ENCODE peak calls at places on chromosomes 2 and 18, in six cellular contexts. B is naive thymus-derived CD4-positive, alpha-beta T cell; Y is uterus; U is stimulated activated CD4-positive, alpha-beta T cell treated with anti-CD3 and anti-CD28 coated beads, Interleukin-4, amount 100 ng/mL, for 24 hours; R is WERI-Rb-1; D is PC-9. E is an unnamed sample.

GRCh38 chr2:108297436-108298141 is 8.9 kb downstream of the SULT1C2 start:
- DNase-seq in B (no peak), Y (no peak), U (no peak), R (no peak), D (no peak), E (no peak)

GRCh38 chr2:86603892-86604291 is 19.8 kb downstream of the RNF103 start:
- DNase-seq in B (no peak), Y (no peak), U (no peak), R (no peak), D (no peak), E (no peak)

GRCh38 chr18:2894131-2894840 is 47.5 kb downstream of the EMILIN2 start:
- DNase-seq in B (no peak), Y (peak), U (no peak), R (no peak), D (no peak), E (no peak)

GRCh38 chr2:3631161-3631850 is 26.7 kb upstream of the ALLC start:
- DNase-seq in B (no peak), Y (no peak), U (no peak), R (peak), D (no peak), E (no peak)

GRCh38 chr2:230922951-230923717 is 1.9 kb downstream of the GPR55 start:
- DNase-seq in B (no peak), Y (no peak), U (no peak), R (no peak), D (no peak), E (no peak)

GRCh38 chr2:72548081-72548764 is 277.6 kb downstream of the EXOC6B start:
- DNase-seq in B (no peak), Y (no peak), U (no peak), R (no peak), D (peak), E (no peak)

GRCh38 chr2:236535024-236535423 is 34.6 kb upstream of the ACKR3 start:
- DNase-seq in B (no peak), Y (no peak), U (no peak), R (no peak), D (no peak), E (no peak)

GRCh38 chr2:101109451-101110140 is 41.6 kb downstream of the TBC1D8 start:
- DNase-seq in B (no peak), Y (peak), U (no peak), R (peak), D (no peak), E (no peak)

GRCh38 chr2:154013514-154013913 is 141.8 kb downstream of the GALNT13 start:
- DNase-seq in B (no peak), Y (no peak), U (no peak), R (no peak), D (no peak), E (no peak)

GRCh38 chr2:237572742-237573101 is 6.3 kb downstream of the PRLH start:
- DNase-seq in B (no peak), Y (no peak), U (no peak), R (no peak), D (no peak), E (no peak)

GRCh38 chr2:224816816-224817215 is 100.7 kb upstream of the CCDC195 start:
- DNase-seq in B (no peak), Y (no peak), U (no peak), R (no peak), D (peak), E (no peak)

GRCh38 chr2:151354807-151355206 is 2.6 kb upstream of the TNFAIP6 start:
- DNase-seq in B (no peak), Y (no peak), U (no peak), R (no peak), D (no peak), E (no peak)

GRCh38 chr2:3179208-3179607 is 198.4 kb downstream of the EIPR1 start:
- DNase-seq in B (no peak), Y (no peak), U (peak), R (peak), D (no peak), E (no peak)

GRCh38 chr2:212083492-212083891 is 455.1 kb downstream of the ERBB4 start:
- DNase-seq in B (no peak), Y (no peak), U (no peak), R (no peak), D (no peak), E (no peak)